ENCODE peak calls at places on chromosomes 7 and 10, in four cellular contexts. One of them, this sample, is unnamed. For H3K9me3, the result is how much of the 10 kb centered on the place peaks cover.

GRCh38 chr7:77907281-77907680 is 108.7 kb downstream of the PHTF2 start:
- DNase-seq in thoracic aorta: no peak
- DNase-seq in A673: no peak
- DNase-seq in HepG2: no peak
- DNase-seq in this sample: no peak

GRCh38 chr10:3064423-3064822 is 2.9 kb upstream of the PFKP start:
- DNase-seq in thoracic aorta: no peak
- DNase-seq in A673: no peak
- DNase-seq in HepG2: no peak
- DNase-seq in this sample: no peak

GRCh38 chr10:6518791-6519430 is 61.2 kb downstream of the PRKCQ start:
- DNase-seq in thoracic aorta: no peak
- DNase-seq in A673: no peak
- DNase-seq in HepG2: no peak
- DNase-seq in this sample: no peak

GRCh38 chr10:89952314-89952713 is 250.9 kb downstream of the KIF20B start:
- DNase-seq in thoracic aorta: no peak
- DNase-seq in A673: no peak
- DNase-seq in HepG2: no peak
- DNase-seq in this sample: no peak

GRCh38 chr7:27678617-27679260 is 16.1 kb upstream of the HIBADH start:
- DNase-seq in thoracic aorta: no peak
- DNase-seq in A673: no peak
- DNase-seq in HepG2: peak
- DNase-seq in this sample: no peak

GRCh38 chr10:104694074-104694473 is 53.0 kb downstream of the SORCS3 start:
- DNase-seq in thoracic aorta: no peak
- DNase-seq in A673: no peak
- DNase-seq in HepG2: no peak
- DNase-seq in this sample: no peak

GRCh38 chr7:139777304-139777890 is 401 bp downstream of the HIPK2 start:
- DNase-seq in thoracic aorta: no peak
- DNase-seq in A673: peak
- DNase-seq in HepG2: no peak
- DNase-seq in this sample: no peak

GRCh38 chr10:1148855-1149620 is 92.9 kb downstream of the WDR37 start:
- DNase-seq in thoracic aorta: no peak
- DNase-seq in A673: no peak
- DNase-seq in HepG2: no peak
- DNase-seq in this sample: no peak

GRCh38 chr10:78436223-78436575 is 402.5 kb downstream of the RPS24 start:
- DNase-seq in thoracic aorta: no peak
- DNase-seq in A673: no peak
- DNase-seq in HepG2: no peak
- DNase-seq in this sample: no peak

GRCh38 chr7:80334908-80335307 is 177.0 kb downstream of the GNAT3 start:
- DNase-seq in thoracic aorta: no peak
- DNase-seq in A673: no peak
- DNase-seq in HepG2: no peak
- DNase-seq in this sample: no peak

GRCh38 chr7:30476401-30477145 is 2.0 kb downstream of the NOD1 start:
- DNase-seq in thoracic aorta: no peak
- DNase-seq in A673: no peak
- DNase-seq in HepG2: no peak
- DNase-seq in this sample: no peak

GRCh38 chr7:80825499-80825898 is 93.4 kb downstream of the SEMA3C start:
- DNase-seq in thoracic aorta: no peak
- DNase-seq in A673: no peak
- DNase-seq in HepG2: no peak
- DNase-seq in this sample: no peak

GRCh38 chr10:130110236-130111114 is at the start of gene C10orf143:
- DNase-seq in thoracic aorta: peak
- DNase-seq in A673: peak
- DNase-seq in HepG2: peak
- DNase-seq in this sample: peak

GRCh38 chr10:130111115-130111847 is 651 bp upstream of the C10orf143 start:
- DNase-seq in thoracic aorta: peak
- DNase-seq in A673: peak
- DNase-seq in HepG2: peak
- DNase-seq in this sample: peak

GRCh38 chr10:130109796-130110235 is 814 bp downstream of the C10orf143 start:
- DNase-seq in thoracic aorta: peak
- DNase-seq in A673: peak
- DNase-seq in HepG2: peak
- DNase-seq in this sample: peak

GRCh38 chr10:130108934-130109604 is 1.6 kb downstream of the C10orf143 start:
- DNase-seq in thoracic aorta: no peak
- DNase-seq in A673: no peak
- DNase-seq in HepG2: no peak
- DNase-seq in this sample: no peak

DNA sequence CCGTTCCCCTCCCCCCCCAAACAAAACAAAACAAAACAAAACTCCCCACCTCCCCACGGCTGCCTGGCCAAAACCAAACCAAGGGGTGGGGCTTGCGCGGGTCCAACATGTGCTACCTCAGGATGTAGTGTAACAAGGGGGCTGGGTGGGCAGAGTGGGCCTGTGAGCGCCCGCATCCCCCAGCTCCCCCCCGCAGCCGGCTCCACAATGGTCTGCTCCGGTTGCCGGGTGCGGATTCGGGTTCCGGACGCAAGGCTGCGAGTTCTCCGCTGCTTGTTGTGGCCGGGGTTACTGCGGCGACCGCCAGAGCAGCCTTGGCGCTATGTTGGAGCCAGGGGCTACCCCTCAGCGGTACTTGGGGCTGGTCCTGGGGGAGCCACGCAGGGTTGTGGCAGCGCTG is 4.9 kb downstream of the C10orf143 start:
- DNase-seq in thoracic aorta: no peak
- DNase-seq in A673: no peak
- DNase-seq in HepG2: no peak
- DNase-seq in this sample: no peak
- H3K27ac ChIP-seq in thoracic aorta: no peak
- H3K27ac ChIP-seq in A673: no peak
- H3K27ac ChIP-seq in HepG2: no peak
- H3K27ac ChIP-seq in this sample: no peak

GRCh38 chr7:114086906-114087651 is 168.3 kb upstream of the PPP1R3A start:
- DNase-seq in thoracic aorta: no peak
- DNase-seq in A673: peak
- DNase-seq in HepG2: no peak
- DNase-seq in this sample: no peak
- H3K4me3 ChIP-seq in thoracic aorta: peak
- H3K4me3 ChIP-seq in A673: peak
- H3K4me3 ChIP-seq in HepG2: peak
- H3K4me3 ChIP-seq in this sample: peak

GRCh38 chr10:43648392-43649148 is at the start of gene ZNF32:
- DNase-seq in thoracic aorta: peak
- DNase-seq in A673: peak
- DNase-seq in HepG2: peak
- DNase-seq in this sample: peak

GRCh38 chr10:43647576-43647975 is 1.1 kb downstream of the ZNF32 start:
- DNase-seq in thoracic aorta: no peak
- DNase-seq in A673: peak
- DNase-seq in HepG2: peak
- DNase-seq in this sample: no peak

GRCh38 chr10:43645866-43646265 is 2.8 kb downstream of the ZNF32 start:
- DNase-seq in thoracic aorta: no peak
- DNase-seq in A673: no peak
- DNase-seq in HepG2: no peak
- DNase-seq in this sample: no peak

GRCh38 chr10:43649149-43649523 is 455 bp upstream of the ZNF32 start:
- DNase-seq in thoracic aorta: no peak
- DNase-seq in A673: no peak
- DNase-seq in HepG2: no peak
- DNase-seq in this sample: no peak

DNA sequence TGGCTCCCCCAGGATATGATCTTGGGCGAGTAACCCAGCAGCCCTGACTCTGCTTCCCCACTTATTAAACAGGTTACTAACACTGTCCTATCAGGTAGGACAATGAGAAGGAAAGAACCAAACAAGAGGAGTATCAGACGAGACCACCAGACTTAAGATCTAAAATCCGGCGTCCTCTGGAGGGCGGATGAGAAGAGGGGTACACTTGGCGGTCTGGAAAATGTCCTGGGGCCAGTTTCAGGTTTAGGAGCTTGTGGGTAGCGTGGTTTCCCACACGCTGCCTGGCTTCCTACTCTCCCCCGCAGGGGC is 644 bp downstream of the ZNF32 start:
- DNase-seq in thoracic aorta: no peak
- DNase-seq in A673: peak
- DNase-seq in HepG2: no peak
- DNase-seq in this sample: no peak
- H3K9me3 ChIP-seq in thoracic aorta: under half
- H3K9me3 ChIP-seq in A673: under half
- H3K9me3 ChIP-seq in HepG2: under half
- H3K9me3 ChIP-seq in this sample: under half

GRCh38 chr7:101239191-101239950 is 1.8 kb upstream of the CLDN15 start:
- DNase-seq in thoracic aorta: no peak
- DNase-seq in A673: no peak
- DNase-seq in HepG2: no peak
- DNase-seq in this sample: no peak
- H3K27ac ChIP-seq in thoracic aorta: no peak
- H3K27ac ChIP-seq in A673: no peak
- H3K27ac ChIP-seq in HepG2: no peak
- H3K27ac ChIP-seq in this sample: peak

GRCh38 chr10:43596546-43596945 is 9.7 kb upstream of the ZNF485 start:
- DNase-seq in thoracic aorta: no peak
- DNase-seq in A673: no peak
- DNase-seq in HepG2: peak
- DNase-seq in this sample: no peak

GRCh38 chr10:43595739-43596298 is 10.4 kb upstream of the ZNF485 start:
- DNase-seq in thoracic aorta: no peak
- DNase-seq in A673: no peak
- DNase-seq in HepG2: no peak
- DNase-seq in this sample: no peak

GRCh38 chr10:43598447-43598846 is 7.8 kb upstream of the ZNF485 start:
- DNase-seq in thoracic aorta: no peak
- DNase-seq in A673: no peak
- DNase-seq in HepG2: no peak
- DNase-seq in this sample: no peak

GRCh38 chr10:43591303-43591904 is 14.8 kb upstream of the ZNF485 start:
- DNase-seq in thoracic aorta: no peak
- DNase-seq in A673: no peak
- DNase-seq in HepG2: no peak
- DNase-seq in this sample: no peak

DNA sequence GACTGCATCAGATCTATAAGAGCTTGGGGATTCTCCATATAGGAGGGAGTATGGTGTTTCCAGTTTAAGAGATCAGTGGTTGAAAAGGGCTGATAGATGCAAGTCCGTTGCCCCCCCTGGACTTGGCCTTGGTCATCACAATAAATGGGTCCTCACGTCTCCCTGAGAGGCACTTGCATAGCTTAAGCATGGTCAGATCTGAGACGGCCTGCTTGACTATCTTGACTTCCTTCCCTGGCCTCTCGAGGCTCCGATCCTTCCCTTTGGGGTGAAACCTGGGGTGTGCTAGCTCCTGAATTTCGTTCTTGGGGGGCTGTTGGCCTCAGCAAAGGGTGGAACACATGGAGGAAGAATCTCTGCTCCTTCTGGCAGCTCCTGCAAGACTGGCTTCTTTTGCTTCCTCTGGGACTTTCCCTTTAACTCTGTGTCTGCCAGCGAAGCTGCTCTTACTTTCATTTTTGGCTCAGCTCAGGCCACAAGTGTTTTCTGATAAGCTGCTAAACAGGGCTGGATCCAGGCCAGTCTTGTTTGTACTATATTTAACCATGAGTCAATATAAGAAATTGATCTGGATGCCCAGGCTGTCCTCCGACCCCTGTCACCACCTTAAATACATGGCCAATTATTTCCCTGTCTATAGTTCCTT is 11.2 kb upstream of the ZNF485 start:
- DNase-seq in thoracic aorta: no peak
- DNase-seq in A673: no peak
- DNase-seq in HepG2: no peak
- DNase-seq in this sample: no peak
- H3K4me3 ChIP-seq in thoracic aorta: peak
- H3K4me3 ChIP-seq in A673: no peak
- H3K4me3 ChIP-seq in HepG2: peak
- H3K4me3 ChIP-seq in this sample: peak

GRCh38 chr10:21830037-21830436 is 173.5 kb downstream of the DNAJC1 start:
- DNase-seq in thoracic aorta: no peak
- DNase-seq in A673: no peak
- DNase-seq in HepG2: no peak
- DNase-seq in this sample: no peak
- H3K9me3 ChIP-seq in thoracic aorta: half or more
- H3K9me3 ChIP-seq in A673: under half
- H3K9me3 ChIP-seq in HepG2: under half
- H3K9me3 ChIP-seq in this sample: half or more